ENCODE peak calls at places on chromosomes 6 and 20, in nine cellular contexts. One of them, this sample, is unnamed.

GRCh38 chr20:54347216-54347833 is 128.1 kb upstream of the DOK5 start:
- DNase-seq in neural crest cell: no peak
- DNase-seq in cardiac fibroblast: no peak
- DNase-seq in Panc1: no peak
- DNase-seq in NB4: no peak
- DNase-seq in Calu3: no peak
- DNase-seq in GM06990: no peak
- DNase-seq in epithelial cell of esophagus: no peak
- DNase-seq in HFFc6: no peak
- DNase-seq in this sample: no peak

GRCh38 chr6:63802606-63803206 is 167.1 kb downstream of the PHF3 start:
- DNase-seq in neural crest cell: no peak
- DNase-seq in cardiac fibroblast: peak
- DNase-seq in Panc1: no peak
- DNase-seq in NB4: peak
- DNase-seq in Calu3: peak
- DNase-seq in GM06990: no peak
- DNase-seq in epithelial cell of esophagus: peak
- DNase-seq in HFFc6: peak
- DNase-seq in this sample: peak

GRCh38 chr20:59657459-59658046 is 53.2 kb downstream of the PHACTR3 start:
- DNase-seq in neural crest cell: no peak
- DNase-seq in cardiac fibroblast: no peak
- DNase-seq in Panc1: no peak
- DNase-seq in NB4: no peak
- DNase-seq in Calu3: no peak
- DNase-seq in GM06990: no peak
- DNase-seq in epithelial cell of esophagus: no peak
- DNase-seq in HFFc6: no peak
- DNase-seq in this sample: no peak

GRCh38 chr6:23985015-23985414 is 141.0 kb upstream of the NRSN1 start:
- DNase-seq in neural crest cell: no peak
- DNase-seq in cardiac fibroblast: no peak
- DNase-seq in Panc1: no peak
- DNase-seq in NB4: no peak
- DNase-seq in Calu3: no peak
- DNase-seq in GM06990: no peak
- DNase-seq in epithelial cell of esophagus: no peak
- DNase-seq in HFFc6: no peak
- DNase-seq in this sample: no peak

GRCh38 chr6:102387351-102388033 is 994.0 kb downstream of the GRIK2 start:
- DNase-seq in neural crest cell: no peak
- DNase-seq in cardiac fibroblast: no peak
- DNase-seq in Panc1: no peak
- DNase-seq in NB4: no peak
- DNase-seq in Calu3: no peak
- DNase-seq in GM06990: no peak
- DNase-seq in epithelial cell of esophagus: peak
- DNase-seq in HFFc6: no peak
- DNase-seq in this sample: no peak

GRCh38 chr6:121260651-121261102 is 73.6 kb downstream of the TBC1D32 start:
- DNase-seq in neural crest cell: no peak
- DNase-seq in cardiac fibroblast: peak
- DNase-seq in Panc1: no peak
- DNase-seq in NB4: no peak
- DNase-seq in Calu3: no peak
- DNase-seq in GM06990: no peak
- DNase-seq in epithelial cell of esophagus: peak
- DNase-seq in HFFc6: no peak
- DNase-seq in this sample: peak

GRCh38 chr6:167757291-167757690 is 69.4 kb upstream of the AFDN start:
- DNase-seq in neural crest cell: no peak
- DNase-seq in cardiac fibroblast: no peak
- DNase-seq in Panc1: no peak
- DNase-seq in NB4: no peak
- DNase-seq in Calu3: no peak
- DNase-seq in GM06990: no peak
- DNase-seq in epithelial cell of esophagus: no peak
- DNase-seq in HFFc6: no peak
- DNase-seq in this sample: no peak

GRCh38 chr20:22974354-22974753 is 60.8 kb upstream of the SSTR4 start:
- DNase-seq in neural crest cell: no peak
- DNase-seq in cardiac fibroblast: peak
- DNase-seq in Panc1: no peak
- DNase-seq in NB4: peak
- DNase-seq in Calu3: peak
- DNase-seq in GM06990: no peak
- DNase-seq in epithelial cell of esophagus: peak
- DNase-seq in HFFc6: no peak
- DNase-seq in this sample: peak

GRCh38 chr20:15039088-15039762 is 701.8 kb upstream of the FLRT3 start:
- DNase-seq in neural crest cell: no peak
- DNase-seq in cardiac fibroblast: no peak
- DNase-seq in Panc1: no peak
- DNase-seq in NB4: no peak
- DNase-seq in Calu3: peak
- DNase-seq in GM06990: no peak
- DNase-seq in epithelial cell of esophagus: peak
- DNase-seq in HFFc6: no peak
- DNase-seq in this sample: no peak

GRCh38 chr20:31722388-31723281 is at the start of gene BCL2L1:
- DNase-seq in neural crest cell: peak
- DNase-seq in cardiac fibroblast: peak
- DNase-seq in Panc1: no peak
- DNase-seq in NB4: peak
- DNase-seq in Calu3: peak
- DNase-seq in GM06990: peak
- DNase-seq in epithelial cell of esophagus: peak
- DNase-seq in HFFc6: peak
- DNase-seq in this sample: peak

GRCh38 chr6:32562931-32563330 is 26.7 kb downstream of the HLA-DRB1 start:
- DNase-seq in neural crest cell: no peak
- DNase-seq in cardiac fibroblast: no peak
- DNase-seq in Panc1: no peak
- DNase-seq in NB4: no peak
- DNase-seq in Calu3: no peak
- DNase-seq in GM06990: no peak
- DNase-seq in epithelial cell of esophagus: no peak
- DNase-seq in HFFc6: no peak
- DNase-seq in this sample: no peak

GRCh38 chr6:42889815-42890214 is 10.4 kb downstream of the RPL7L1 start:
- DNase-seq in neural crest cell: no peak
- DNase-seq in cardiac fibroblast: no peak
- DNase-seq in Panc1: no peak
- DNase-seq in NB4: no peak
- DNase-seq in Calu3: no peak
- DNase-seq in GM06990: no peak
- DNase-seq in epithelial cell of esophagus: peak
- DNase-seq in HFFc6: no peak
- DNase-seq in this sample: no peak

GRCh38 chr6:155273438-155273837 is 9.6 kb downstream of the CLDN20 start:
- DNase-seq in neural crest cell: no peak
- DNase-seq in cardiac fibroblast: peak
- DNase-seq in Panc1: no peak
- DNase-seq in NB4: no peak
- DNase-seq in Calu3: no peak
- DNase-seq in GM06990: no peak
- DNase-seq in epithelial cell of esophagus: peak
- DNase-seq in HFFc6: peak
- DNase-seq in this sample: peak

GRCh38 chr6:122408697-122409458 is 9.4 kb downstream of the HSF2 start:
- DNase-seq in neural crest cell: no peak
- DNase-seq in cardiac fibroblast: no peak
- DNase-seq in Panc1: no peak
- DNase-seq in NB4: no peak
- DNase-seq in Calu3: no peak
- DNase-seq in GM06990: no peak
- DNase-seq in epithelial cell of esophagus: no peak
- DNase-seq in HFFc6: no peak
- DNase-seq in this sample: no peak

GRCh38 chr20:25859649-25860530 is 163.2 kb upstream of the ZNF337 start:
- DNase-seq in neural crest cell: peak
- DNase-seq in cardiac fibroblast: peak
- DNase-seq in Panc1: no peak
- DNase-seq in NB4: peak
- DNase-seq in Calu3: peak
- DNase-seq in GM06990: peak
- DNase-seq in epithelial cell of esophagus: peak
- DNase-seq in HFFc6: peak
- DNase-seq in this sample: peak

GRCh38 chr6:136409598-136409997 is 120.0 kb upstream of the BCLAF1 start:
- DNase-seq in neural crest cell: no peak
- DNase-seq in cardiac fibroblast: no peak
- DNase-seq in Panc1: no peak
- DNase-seq in NB4: no peak
- DNase-seq in Calu3: no peak
- DNase-seq in GM06990: no peak
- DNase-seq in epithelial cell of esophagus: peak
- DNase-seq in HFFc6: no peak
- DNase-seq in this sample: no peak

GRCh38 chr6:27940766-27941165 is 16.3 kb upstream of the OR2B6 start:
- DNase-seq in neural crest cell: no peak
- DNase-seq in cardiac fibroblast: no peak
- DNase-seq in Panc1: no peak
- DNase-seq in NB4: peak
- DNase-seq in Calu3: no peak
- DNase-seq in GM06990: no peak
- DNase-seq in epithelial cell of esophagus: peak
- DNase-seq in HFFc6: no peak
- DNase-seq in this sample: peak

GRCh38 chr6:137297887-137298286 is 78.7 kb upstream of the IFNGR1 start:
- DNase-seq in neural crest cell: peak
- DNase-seq in cardiac fibroblast: peak
- DNase-seq in Panc1: no peak
- DNase-seq in NB4: peak
- DNase-seq in Calu3: no peak
- DNase-seq in GM06990: no peak
- DNase-seq in epithelial cell of esophagus: peak
- DNase-seq in HFFc6: no peak
- DNase-seq in this sample: peak

GRCh38 chr6:1498491-1499113 is 109.2 kb downstream of the FOXF2 start:
- DNase-seq in neural crest cell: no peak
- DNase-seq in cardiac fibroblast: no peak
- DNase-seq in Panc1: no peak
- DNase-seq in NB4: peak
- DNase-seq in Calu3: no peak
- DNase-seq in GM06990: no peak
- DNase-seq in epithelial cell of esophagus: no peak
- DNase-seq in HFFc6: no peak
- DNase-seq in this sample: no peak
- TF ChIP-seq CTCF in neural crest cell: no peak
- TF ChIP-seq CTCF in cardiac fibroblast: peak
- TF ChIP-seq CTCF in Panc1: no peak
- TF ChIP-seq CTCF in NB4: peak
- TF ChIP-seq CTCF in Calu3: no peak
- TF ChIP-seq CTCF in GM06990: peak
- TF ChIP-seq CTCF in epithelial cell of esophagus: no peak
- TF ChIP-seq CTCF in HFFc6: peak
- TF ChIP-seq CTCF in this sample: peak

DNA sequence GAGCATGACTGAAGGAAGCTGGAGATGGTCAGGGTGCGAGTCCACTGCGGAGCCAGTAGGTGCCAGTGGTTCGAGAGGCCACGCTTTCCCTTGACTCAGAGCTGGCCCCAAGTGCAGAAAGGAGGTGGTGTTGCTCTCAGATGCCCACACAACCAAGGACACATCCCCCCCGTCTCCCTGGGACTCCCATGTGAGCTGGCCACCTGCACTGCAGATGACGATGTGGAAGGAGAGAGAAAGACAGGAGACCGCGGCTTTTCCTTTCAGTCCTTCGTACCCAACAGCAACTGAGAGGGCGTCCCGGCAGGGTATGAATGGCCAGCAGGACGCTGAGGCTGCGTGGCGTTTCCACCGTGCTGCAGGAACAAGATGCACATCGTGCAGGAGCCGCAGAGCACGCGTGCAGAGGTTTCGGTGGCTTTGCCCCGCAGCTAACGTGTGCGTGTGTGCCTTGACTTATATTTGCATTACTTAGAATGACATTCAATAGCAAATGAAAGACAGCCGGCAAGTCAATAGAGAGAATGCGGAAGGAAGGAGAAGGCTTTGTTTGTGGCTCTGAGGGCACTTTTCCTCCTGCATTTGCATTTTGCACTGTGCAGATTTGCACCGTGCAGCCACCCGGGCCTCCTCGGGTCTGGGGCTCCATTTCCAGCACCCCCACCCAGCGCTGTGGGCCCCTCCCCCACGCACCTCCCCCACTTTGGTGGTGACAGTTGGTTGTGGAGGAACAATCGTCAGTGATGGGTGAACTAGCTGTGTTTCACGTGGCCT is 26.3 kb upstream of the BHLHE23 start:
- DNase-seq in neural crest cell: no peak
- DNase-seq in cardiac fibroblast: no peak
- DNase-seq in Panc1: no peak
- DNase-seq in NB4: peak
- DNase-seq in Calu3: peak
- DNase-seq in GM06990: peak
- DNase-seq in epithelial cell of esophagus: no peak
- DNase-seq in HFFc6: no peak
- DNase-seq in this sample: no peak
- TF ChIP-seq CTCF in neural crest cell: no peak
- TF ChIP-seq CTCF in cardiac fibroblast: no peak
- TF ChIP-seq CTCF in Panc1: no peak
- TF ChIP-seq CTCF in NB4: no peak
- TF ChIP-seq CTCF in Calu3: no peak
- TF ChIP-seq CTCF in GM06990: no peak
- TF ChIP-seq CTCF in epithelial cell of esophagus: no peak
- TF ChIP-seq CTCF in HFFc6: no peak
- TF ChIP-seq CTCF in this sample: no peak

DNA sequence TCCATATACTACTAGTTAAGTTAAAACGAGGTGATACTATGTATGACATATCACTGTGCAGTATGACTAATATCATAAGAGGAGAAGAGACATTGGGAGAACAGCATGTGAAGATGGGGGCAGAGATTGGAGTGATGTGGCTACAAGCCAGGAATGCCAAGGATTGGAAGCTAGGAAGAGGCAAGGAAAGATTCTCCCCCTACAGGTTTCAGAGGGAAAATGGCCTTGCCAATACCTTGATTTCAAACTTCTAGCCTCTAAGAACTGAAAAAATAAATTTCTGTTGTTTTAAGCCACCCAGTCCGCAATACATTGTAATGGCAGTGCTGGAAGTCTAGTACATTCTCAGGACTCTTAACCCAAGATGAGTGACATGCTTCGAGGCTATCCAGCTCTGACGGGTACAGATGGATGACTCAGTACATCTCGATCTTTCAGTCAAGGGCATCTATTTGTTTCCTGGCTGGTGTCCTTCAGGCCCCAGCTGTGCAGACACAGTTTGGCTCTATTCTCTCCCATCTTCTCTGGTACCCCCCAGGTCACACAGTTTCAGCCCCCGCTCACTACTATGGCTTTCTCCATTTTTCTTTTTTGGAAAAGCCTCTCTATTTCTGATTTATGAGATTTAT is 55.5 kb upstream of the THEMIS start:
- DNase-seq in neural crest cell: no peak
- DNase-seq in cardiac fibroblast: peak
- DNase-seq in Panc1: no peak
- DNase-seq in NB4: no peak
- DNase-seq in Calu3: no peak
- DNase-seq in GM06990: no peak
- DNase-seq in epithelial cell of esophagus: peak
- DNase-seq in HFFc6: peak
- DNase-seq in this sample: no peak
- TF ChIP-seq CTCF in neural crest cell: peak
- TF ChIP-seq CTCF in cardiac fibroblast: peak
- TF ChIP-seq CTCF in Panc1: peak
- TF ChIP-seq CTCF in NB4: no peak
- TF ChIP-seq CTCF in Calu3: peak
- TF ChIP-seq CTCF in GM06990: no peak
- TF ChIP-seq CTCF in epithelial cell of esophagus: no peak
- TF ChIP-seq CTCF in HFFc6: peak
- TF ChIP-seq CTCF in this sample: peak

GRCh38 chr6:30931959-30932645 is at the start of gene SFTA2:
- DNase-seq in neural crest cell: no peak
- DNase-seq in cardiac fibroblast: no peak
- DNase-seq in Panc1: no peak
- DNase-seq in NB4: no peak
- DNase-seq in Calu3: peak
- DNase-seq in GM06990: no peak
- DNase-seq in epithelial cell of esophagus: no peak
- DNase-seq in HFFc6: no peak
- DNase-seq in this sample: no peak
- TF ChIP-seq CTCF in neural crest cell: no peak
- TF ChIP-seq CTCF in cardiac fibroblast: no peak
- TF ChIP-seq CTCF in Panc1: no peak
- TF ChIP-seq CTCF in NB4: no peak
- TF ChIP-seq CTCF in Calu3: no peak
- TF ChIP-seq CTCF in GM06990: no peak
- TF ChIP-seq CTCF in epithelial cell of esophagus: no peak
- TF ChIP-seq CTCF in HFFc6: no peak
- TF ChIP-seq CTCF in this sample: no peak

This sample was measured in brain microvascular endothelial cell.